ENCODE peak calls at places on chromosomes 4 and X, in six cellular contexts. L is A549, D is transverse colon, H is right lobe of liver, Z is ovary, U is HCT116. Y is an unnamed sample.

GRCh38 chr4:148116264-148116663 is 325.9 kb downstream of the NR3C2 start:
- DNase-seq in L (no peak), D (no peak), H (no peak), Z (no peak), U (no peak), Y (no peak)

GRCh38 chr4:145011636-145012035 is 86.4 kb downstream of the ANAPC10 start:
- DNase-seq in L (no peak), D (no peak), H (no peak), Z (no peak), U (no peak), Y (no peak)

GRCh38 chr4:77187231-77187630 is 30.2 kb downstream of the CCNG2 start:
- DNase-seq in L (no peak), D (no peak), H (no peak), Z (no peak), U (no peak), Y (no peak)

GRCh38 chrX:108439961-108440696 is 491 bp downstream of the COL4A5 start:
- DNase-seq in L (peak; percentile 14), D (no peak), H (peak; percentile 17), Z (peak; percentile 28), U (no peak), Y (peak; percentile 20)

GRCh38 chrX:11787564-11787963 is 29.5 kb downstream of the MSL3 start:
- DNase-seq in L (peak; percentile 43), D (peak; percentile 50), H (peak; percentile 34), Z (peak; percentile 73), U (peak; percentile 10), Y (peak; percentile 67)

GRCh38 chrX:7088968-7089615 is 58.4 kb upstream of the STS start:
- DNase-seq in L (no peak), D (no peak), H (no peak), Z (no peak), U (no peak), Y (no peak)

GRCh38 chr4:17236686-17237085 is 275.2 kb downstream of the QDPR start:
- DNase-seq in L (no peak), D (no peak), H (no peak), Z (no peak), U (no peak), Y (no peak)

GRCh38 chr4:121277194-121278105 is 103.4 kb downstream of the QRFPR start:
- DNase-seq in L (no peak), D (peak; percentile 16), H (no peak), Z (no peak), U (peak; percentile 42), Y (no peak)

GRCh38 chr4:174764105-174764729 is 64.8 kb downstream of the GLRA3 start:
- DNase-seq in L (peak; percentile 19), D (no peak), H (no peak), Z (no peak), U (peak; percentile 40), Y (no peak)

GRCh38 chr4:51858605-51859211 is 15.8 kb downstream of the DCUN1D4 start:
- DNase-seq in L (no peak), D (no peak), H (no peak), Z (no peak), U (no peak), Y (no peak)

GRCh38 chr4:53618321-53618720 is 27.0 kb upstream of the LNX1 start:
- DNase-seq in L (no peak), D (no peak), H (no peak), Z (no peak), U (no peak), Y (no peak)

GRCh38 chr4:48112017-48112667 is 21.9 kb downstream of the TXK start:
- DNase-seq in L (no peak), D (no peak), H (no peak), Z (no peak), U (no peak), Y (no peak)

GRCh38 chrX:8405631-8406030 is 59.0 kb upstream of the VCX3B start:
- DNase-seq in L (no peak), D (no peak), H (no peak), Z (no peak), U (no peak), Y (no peak)

GRCh38 chrX:68992998-68993397 is 164.2 kb downstream of the EFNB1 start:
- DNase-seq in L (no peak), D (no peak), H (no peak), Z (no peak), U (no peak), Y (no peak)

GRCh38 chr4:107939307-107939706 is 8.0 kb downstream of the CYP2U1 start:
- DNase-seq in L (no peak), D (no peak), H (no peak), Z (no peak), U (no peak), Y (no peak)

GRCh38 chrX:118973389-118974087 is 880 bp upstream of the LONRF3 start:
- DNase-seq in L (no peak), D (peak; percentile 18), H (peak; percentile 24), Z (no peak), U (no peak), Y (peak; percentile 40)

GRCh38 chr4:127015616-127016015 is 617.1 kb upstream of the INTU start:
- DNase-seq in L (no peak), D (no peak), H (no peak), Z (no peak), U (no peak), Y (no peak)

GRCh38 chr4:78627046-78627965 is 75.7 kb downstream of the ANXA3 start:
- DNase-seq in L (no peak), D (no peak), H (no peak), Z (no peak), U (no peak), Y (no peak)

GRCh38 chr4:118282692-118283091 is 70.1 kb downstream of the PRSS12 start:
- DNase-seq in L (no peak), D (no peak), H (peak; percentile 71), Z (no peak), U (no peak), Y (no peak)

GRCh38 chrX:72392816-72393800 is 87.4 kb upstream of the CITED1 start:
- DNase-seq in L (no peak), D (no peak), H (no peak), Z (no peak), U (no peak), Y (no peak)

GRCh38 chr4:164287173-164287572 is 466.8 kb upstream of the SMIM31 start:
- DNase-seq in L (no peak), D (no peak), H (no peak), Z (no peak), U (no peak), Y (no peak)

GRCh38 chrX:39907964-39908616 is 189.7 kb downstream of the BCOR start:
- DNase-seq in L (peak; percentile 87), D (peak; percentile 32), H (peak; percentile 79), Z (peak; percentile 65), U (peak; percentile 53), Y (peak; percentile 63)

GRCh38 chr4:152385551-152385950 is 150.3 kb downstream of the FBXW7 start:
- DNase-seq in L (no peak), D (no peak), H (no peak), Z (no peak), U (no peak), Y (no peak)

GRCh38 chrX:40145001-40145631 is 47.4 kb upstream of the BCOR start:
- DNase-seq in L (no peak), D (no peak), H (no peak), Z (no peak), U (no peak), Y (no peak)

DNA sequence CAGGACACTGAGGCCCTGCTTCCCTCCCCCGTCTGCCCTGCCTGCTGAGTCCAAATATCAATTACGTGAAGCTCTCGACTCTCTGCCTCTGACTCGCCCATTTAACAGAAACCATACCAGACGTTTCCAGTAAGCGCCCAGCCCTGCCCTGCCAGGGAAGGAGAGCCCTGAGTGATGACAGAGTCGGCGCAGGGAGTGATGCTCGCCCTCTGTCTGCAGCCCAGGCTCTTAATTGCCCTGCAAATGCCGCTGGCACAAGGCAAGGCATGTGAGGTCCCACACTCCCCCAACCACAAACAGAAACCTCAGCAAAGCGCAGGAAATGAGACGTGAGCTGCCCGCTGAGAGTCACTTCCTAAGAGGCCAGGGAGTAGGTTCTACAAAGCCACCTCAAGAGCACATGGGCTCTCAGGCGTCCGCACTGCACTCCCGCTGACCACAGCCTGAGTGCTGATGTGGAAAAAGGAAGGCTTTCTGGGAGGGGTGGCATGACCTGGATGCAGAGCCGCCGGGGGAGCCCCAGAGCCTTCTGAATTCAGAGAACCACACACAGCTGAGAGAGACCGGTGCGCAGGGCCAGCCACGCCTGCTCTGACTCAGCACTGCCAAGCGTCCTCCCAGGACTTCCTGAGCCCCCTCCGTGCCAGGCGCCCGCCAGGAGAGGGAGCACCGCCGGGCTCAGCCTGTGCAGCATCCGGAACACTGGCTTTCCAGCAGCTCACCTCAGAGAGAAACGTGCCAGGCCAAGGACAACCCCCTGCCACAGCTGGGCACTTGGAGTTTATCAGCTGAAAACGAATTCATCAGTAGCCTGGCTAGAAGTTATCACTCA is 5.3 kb downstream of the ZFYVE28 start:
- DNase-seq in L (peak; percentile 84), D (peak; percentile 91), H (peak; percentile 77), Z (peak; percentile 57), U (peak; percentile 88), Y (peak; percentile 63)
- TF ChIP-seq POLR2A in L (peak; percentile 40), D (peak; percentile 58), H (peak; percentile 25), Z (no peak), U (no peak), Y (no peak)

GRCh38 chrX:82237328-82237727 is 1035.4 kb downstream of the SH3BGRL start:
- DNase-seq in L (no peak), D (no peak), H (no peak), Z (no peak), U (no peak), Y (no peak)
- H3K9me3 ChIP-seq in L (no peaks in the 10 kb centered on the region), D (no peaks in the 10 kb centered on the region), H (no peaks in the 10 kb centered on the region), Z (no peaks in the 10 kb centered on the region), U (no peaks in the 10 kb centered on the region), Y (no peaks in the 10 kb centered on the region)

GRCh38 chrX:18984381-18985185 is 669 bp upstream of the PHKA2 start:
- DNase-seq in L (peak; percentile 81), D (peak; percentile 86), H (peak; percentile 88), Z (peak; percentile 82), U (peak; percentile 62), Y (peak; percentile 78)
- TF ChIP-seq POLR2A in L (peak; percentile 35), D (peak; percentile 47), H (peak; percentile 28), Z (peak; percentile 11), U (peak; percentile 50), Y (no peak)

GRCh38 chr4:155322782-155323181 is 54.0 kb downstream of the MAP9 start:
- DNase-seq in L (no peak), D (no peak), H (no peak), Z (no peak), U (no peak), Y (no peak)

GRCh38 chr4:155319506-155319905 is 57.3 kb downstream of the MAP9 start:
- DNase-seq in L (no peak), D (no peak), H (no peak), Z (no peak), U (no peak), Y (no peak)
- H3K9me3 ChIP-seq in L (no peaks in the 10 kb centered on the region), D (no peaks in the 10 kb centered on the region), H (no peaks in the 10 kb centered on the region), Z (no peaks in the 10 kb centered on the region), U (no peaks in the 10 kb centered on the region), Y (no peaks in the 10 kb centered on the region)

GRCh38 chr4:32206756-32207155 is 1486.6 kb downstream of the PCDH7 start:
- DNase-seq in L (no peak), D (no peak), H (no peak), Z (no peak), U (no peak), Y (no peak)
- TF ChIP-seq POLR2A in L (no peak), D (no peak), H (no peak), Z (no peak), U (no peak), Y (no peak)

DNA sequence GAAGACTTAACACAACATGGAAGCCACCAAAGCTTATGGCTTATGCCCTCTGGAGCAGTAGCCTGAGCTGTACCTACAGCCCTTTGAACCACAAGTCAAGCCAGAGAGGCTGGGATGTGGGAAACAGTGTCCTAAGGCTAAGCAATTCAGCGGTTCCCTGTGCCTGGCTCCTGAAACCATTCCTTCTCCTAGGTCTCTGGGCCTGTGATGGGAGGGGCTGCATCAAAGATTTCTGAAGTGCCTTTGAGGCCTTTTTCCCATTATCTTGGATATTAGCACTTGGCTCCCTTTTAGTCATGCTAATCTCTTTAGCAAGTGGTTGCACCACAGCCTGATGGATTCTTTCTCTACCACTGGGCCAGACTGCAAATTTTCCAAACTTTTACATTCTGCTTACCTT is 140.5 kb upstream of the NUDT10 start:
- DNase-seq in L (no peak), D (no peak), H (no peak), Z (no peak), U (no peak), Y (no peak)
- H3K9me3 ChIP-seq in L (no peaks in the 10 kb centered on the region), D (no peaks in the 10 kb centered on the region), H (no peaks in the 10 kb centered on the region), Z (peaks cover 7% of the 10 kb centered on the region), U (no peaks in the 10 kb centered on the region), Y (no peaks in the 10 kb centered on the region)

Y was measured in uterus.